ENCODE peak calls at places on chromosome 10, in eight cellular contexts. G is glutamatergic neuron, W is fibroblast of lung, P is AG04449, T is BJ, I is RWPE1, Z is progenitor cell of endocrine pancreas, V is psoas muscle. X is an unnamed sample.

GRCh38 chr10:100496567-100496966 is 23.1 kb downstream of the SEC31B start:
- DNase-seq in V (no peak), T (no peak), W (no peak), Z (no peak), P (no peak), G (no peak), I (no peak), X (no peak)

GRCh38 chr10:127853868-127854768 is 38.6 kb downstream of the CLRN3 start:
- DNase-seq in Z (peak), P (peak), W (peak), T (no peak), V (peak), I (peak), G (peak), X (peak)

GRCh38 chr10:50988792-50989191 is 85.5 kb upstream of the PRKG1 start:
- DNase-seq in P (no peak), T (no peak), I (no peak), V (no peak), G (no peak), W (peak), Z (no peak), X (no peak)

GRCh38 chr10:6823770-6824169 is 243.7 kb upstream of the PRKCQ start:
- DNase-seq in V (no peak), W (peak), I (no peak), P (no peak), G (no peak), T (no peak), Z (no peak), X (no peak)

GRCh38 chr10:70763567-70763966 is 21.6 kb downstream of the TBATA start:
- DNase-seq in G (peak), V (no peak), Z (no peak), T (no peak), I (no peak), P (no peak), W (no peak), X (no peak)

GRCh38 chr10:34024708-34025425 is 690.4 kb upstream of the NRP1 start:
- DNase-seq in Z (no peak), W (no peak), G (no peak), T (no peak), I (peak), V (peak), P (no peak), X (no peak)

GRCh38 chr10:6748981-6749630 is 169.0 kb upstream of the PRKCQ start:
- DNase-seq in V (no peak), W (peak), P (no peak), Z (no peak), G (no peak), T (peak), I (peak), X (no peak)

GRCh38 chr10:49756031-49756430 is 6.1 kb downstream of the OGDHL start:
- DNase-seq in I (no peak), W (no peak), G (no peak), V (no peak), P (no peak), T (no peak), Z (no peak), X (no peak)

GRCh38 chr10:128481152-128481551 is 354.9 kb upstream of the MKI67 start:
- DNase-seq in G (no peak), W (no peak), I (no peak), V (no peak), P (no peak), Z (no peak), T (no peak), X (no peak)

GRCh38 chr10:63720072-63720537 is 198.9 kb downstream of the REEP3 start:
- DNase-seq in G (peak), P (no peak), Z (no peak), V (no peak), I (peak), T (no peak), W (peak), X (no peak)

GRCh38 chr10:45518741-45519140 is 144.7 kb downstream of the ALOX5 start:
- DNase-seq in Z (no peak), V (no peak), W (no peak), G (no peak), T (no peak), I (no peak), P (no peak), X (no peak)

GRCh38 chr10:76397210-76397881 is 965.9 kb downstream of the LRMDA start:
- DNase-seq in G (no peak), T (no peak), W (peak), V (peak), P (no peak), I (no peak), Z (no peak), X (no peak)

GRCh38 chr10:24448351-24449009 is 239.5 kb downstream of the KIAA1217 start:
- DNase-seq in I (no peak), T (no peak), G (no peak), P (no peak), W (peak), Z (no peak), V (no peak), X (no peak)

GRCh38 chr10:59944339-59944935 is 38.1 kb upstream of the CCDC6 start:
- DNase-seq in V (no peak), W (no peak), Z (no peak), T (no peak), I (no peak), P (no peak), G (no peak), X (no peak)

GRCh38 chr10:24873281-24873683 is 79.1 kb downstream of the PRTFDC1 start:
- DNase-seq in P (peak), W (peak), G (peak), V (no peak), I (peak), Z (no peak), T (peak), X (peak)

GRCh38 chr10:125049216-125049903 is 107.4 kb downstream of the ZRANB1 start:
- DNase-seq in V (no peak), P (no peak), T (no peak), Z (no peak), G (no peak), I (no peak), W (no peak), X (no peak)

GRCh38 chr10:18217577-18217976 is 77.4 kb downstream of the CACNB2 start:
- DNase-seq in W (no peak), Z (no peak), I (no peak), P (no peak), T (no peak), G (no peak), V (no peak), X (no peak)

GRCh38 chr10:44851413-44851812 is 59.7 kb upstream of the TMEM72 start:
- DNase-seq in Z (no peak), G (no peak), I (no peak), P (no peak), W (no peak), V (no peak), T (no peak), X (no peak)

GRCh38 chr10:47450442-47450841 is 33.5 kb downstream of the ANXA8 start:
- DNase-seq in G (no peak), W (no peak), T (no peak), P (no peak), Z (no peak), I (no peak), V (no peak), X (no peak)

GRCh38 chr10:31760674-31761081 is 168.0 kb downstream of the ARHGAP12 start:
- DNase-seq in Z (no peak), G (no peak), I (no peak), W (no peak), P (no peak), T (no peak), V (no peak), X (no peak)

GRCh38 chr10:9305018-9305655 is 1250.6 kb downstream of the GATA3 start:
- DNase-seq in Z (no peak), P (no peak), V (no peak), I (peak), W (peak), G (no peak), T (no peak), X (no peak)

GRCh38 chr10:28849309-28849708 is 172.0 kb downstream of the BAMBI start:
- DNase-seq in G (no peak), W (no peak), V (no peak), I (peak), T (no peak), P (no peak), Z (no peak), X (no peak)

GRCh38 chr10:9853405-9854010 is 1164.2 kb upstream of the CELF2 start:
- DNase-seq in T (no peak), W (no peak), V (no peak), P (no peak), G (peak), Z (no peak), I (no peak), X (no peak)

GRCh38 chr10:99975942-99976809 is 33.6 kb downstream of the DNMBP start:
- DNase-seq in G (no peak), T (no peak), V (no peak), P (no peak), I (no peak), W (peak), Z (no peak), X (peak)

GRCh38 chr10:124977648-124978375 is 35.9 kb downstream of the ZRANB1 start:
- DNase-seq in V (no peak), T (no peak), G (no peak), Z (no peak), P (no peak), I (no peak), W (no peak), X (no peak)

GRCh38 chr10:45160266-45160665 is 155.1 kb downstream of the OR13A1 start:
- DNase-seq in Z (no peak), G (no peak), I (peak), W (peak), P (no peak), V (no peak), T (no peak), X (no peak)

GRCh38 chr10:49592726-49593563 is 17.2 kb upstream of the SLC18A3 start:
- DNase-seq in V (no peak), Z (peak), G (peak), I (peak), T (no peak), W (peak), P (no peak), X (no peak)

GRCh38 chr10:96267234-96267705 is 4.1 kb downstream of the BLNK start:
- DNase-seq in Z (no peak), V (no peak), P (no peak), G (no peak), T (no peak), I (peak), W (no peak), X (no peak)

DNA sequence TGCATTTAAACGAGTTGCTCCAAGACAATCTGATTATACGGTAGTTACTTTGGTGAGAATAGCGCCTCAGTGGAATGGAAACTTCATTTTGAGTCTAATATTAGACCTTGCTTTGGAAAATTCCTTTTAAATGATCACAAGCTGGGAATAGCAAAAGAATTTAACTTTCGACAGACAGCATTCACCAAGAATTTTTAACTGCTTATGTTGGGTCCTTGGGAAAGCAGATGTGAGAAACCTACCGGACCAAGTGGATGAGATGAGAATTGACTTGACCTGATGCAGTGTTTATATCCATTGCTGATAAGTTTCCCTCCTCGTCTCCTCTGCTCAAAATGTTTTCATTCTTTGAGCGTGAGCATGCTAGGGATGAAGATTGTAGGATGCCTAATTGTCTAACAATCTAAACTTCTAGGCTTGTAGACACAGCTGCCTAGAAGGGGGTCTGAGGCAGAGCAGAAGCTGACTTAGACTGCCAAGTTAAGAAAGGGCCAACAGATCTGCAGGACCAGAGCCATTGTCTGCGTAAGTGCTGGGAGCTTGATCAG is 126.9 kb downstream of the CNNM2 start:
- DNase-seq in P (peak), V (no peak), T (peak), G (no peak), W (peak), I (no peak), Z (no peak), X (peak)
- TF ChIP-seq CTCF in P (no peak), V (no peak), T (no peak), G (no peak), W (no peak), I (no peak), Z (no peak), X (no peak)

GRCh38 chr10:110919349-110919931 is at the start of gene SHOC2:
- DNase-seq in T (no peak), W (no peak), V (peak), P (no peak), I (peak), G (peak), Z (peak), X (no peak)
- TF ChIP-seq CTCF in T (peak), W (peak), V (peak), P (peak), I (no peak), G (no peak), Z (peak), X (peak)

GRCh38 chr10:75272896-75273295 is 37.1 kb upstream of the COMTD1 start:
- DNase-seq in W (peak), V (no peak), Z (no peak), P (no peak), I (no peak), T (no peak), G (no peak), X (no peak)
- TF ChIP-seq CTCF in W (no peak), V (no peak), Z (no peak), P (no peak), I (no peak), T (no peak), G (no peak), X (no peak)

DNA sequence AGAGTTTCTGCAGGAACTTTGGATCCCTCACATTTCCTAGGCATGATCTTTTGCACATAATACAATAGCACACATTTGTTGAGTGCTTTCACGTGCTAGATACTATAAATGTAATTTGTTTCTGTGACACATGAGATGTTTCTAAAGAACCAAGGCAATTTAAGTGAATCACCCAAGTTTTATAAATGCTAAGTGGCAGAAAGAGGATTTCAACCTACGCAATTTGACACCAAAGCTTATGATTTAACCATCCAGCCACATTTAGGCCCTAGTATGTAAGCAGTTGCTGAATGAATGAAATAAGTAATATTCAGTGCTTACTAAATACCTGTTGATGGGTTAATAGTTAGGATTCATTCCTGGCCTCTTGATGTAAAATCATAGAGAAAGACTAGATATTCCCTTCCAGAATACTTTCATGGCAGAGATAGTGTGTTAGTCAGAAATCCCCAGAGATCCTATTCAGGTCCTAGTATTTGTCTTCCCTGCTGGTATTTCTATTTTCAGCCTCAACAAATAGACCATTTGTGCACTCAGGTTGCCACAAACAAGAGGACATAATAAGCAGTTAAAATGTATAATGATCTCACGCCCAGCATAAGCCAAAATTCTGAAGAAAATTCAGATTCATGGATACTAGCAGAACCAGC is 572.6 kb downstream of the IPMK start:
- DNase-seq in T (no peak), I (no peak), V (no peak), G (no peak), W (no peak), P (no peak), Z (no peak), X (no peak)
- TF ChIP-seq CTCF in T (no peak), I (no peak), V (no peak), G (no peak), W (no peak), P (no peak), Z (no peak), X (no peak)

X was measured in AG09319.